ENCODE peak calls at places on chromosome 19, in four cellular contexts. One of them, this sample, is unnamed.

GRCh38 chr19:30029721-30030510 is 87.9 kb downstream of the URI1 start:
- DNase-seq in activated CD4-positive, alpha-beta T cell treated with anti-CD3 and anti-CD28 coated beads for 1 hour: no peak
- DNase-seq in T1000: peak
- DNase-seq in amniotic stem cell: peak
- DNase-seq in this sample: no peak

GRCh38 chr19:18450934-18451836 is 13.3 kb upstream of the ISYNA1 start:
- DNase-seq in T1000: peak
- DNase-seq in activated CD4-positive, alpha-beta T cell treated with anti-CD3 and anti-CD28 coated beads for 1 hour: peak
- DNase-seq in amniotic stem cell: peak
- DNase-seq in this sample: peak

GRCh38 chr19:30068528-30069395 is 126.7 kb downstream of the URI1 start:
- DNase-seq in amniotic stem cell: no peak
- DNase-seq in T1000: no peak
- DNase-seq in activated CD4-positive, alpha-beta T cell treated with anti-CD3 and anti-CD28 coated beads for 1 hour: no peak
- DNase-seq in this sample: peak

GRCh38 chr19:46015961-46016425 is 6.9 kb downstream of the PGLYRP1 start:
- DNase-seq in T1000: no peak
- DNase-seq in activated CD4-positive, alpha-beta T cell treated with anti-CD3 and anti-CD28 coated beads for 1 hour: no peak
- DNase-seq in amniotic stem cell: no peak
- DNase-seq in this sample: no peak

GRCh38 chr19:31648347-31648746 is 299.1 kb upstream of the TSHZ3 start:
- DNase-seq in amniotic stem cell: no peak
- DNase-seq in activated CD4-positive, alpha-beta T cell treated with anti-CD3 and anti-CD28 coated beads for 1 hour: no peak
- DNase-seq in T1000: no peak
- DNase-seq in this sample: no peak

GRCh38 chr19:1633269-1633606 is 19.2 kb downstream of the TCF3 start:
- DNase-seq in amniotic stem cell: no peak
- DNase-seq in T1000: no peak
- DNase-seq in activated CD4-positive, alpha-beta T cell treated with anti-CD3 and anti-CD28 coated beads for 1 hour: no peak
- DNase-seq in this sample: no peak

GRCh38 chr19:55115446-55116065 is 1.9 kb downstream of the PPP1R12C start:
- DNase-seq in amniotic stem cell: no peak
- DNase-seq in activated CD4-positive, alpha-beta T cell treated with anti-CD3 and anti-CD28 coated beads for 1 hour: no peak
- DNase-seq in T1000: no peak
- DNase-seq in this sample: no peak

GRCh38 chr19:35013820-35014754 is 14.0 kb downstream of the GRAMD1A start:
- DNase-seq in activated CD4-positive, alpha-beta T cell treated with anti-CD3 and anti-CD28 coated beads for 1 hour: peak
- DNase-seq in T1000: no peak
- DNase-seq in amniotic stem cell: no peak
- DNase-seq in this sample: no peak

GRCh38 chr19:12603714-12604113 is 6.9 kb downstream of the ZNF490 start:
- DNase-seq in T1000: no peak
- DNase-seq in activated CD4-positive, alpha-beta T cell treated with anti-CD3 and anti-CD28 coated beads for 1 hour: no peak
- DNase-seq in amniotic stem cell: no peak
- DNase-seq in this sample: no peak

GRCh38 chr19:35466259-35466658 is 18.2 kb downstream of the FFAR2 start:
- DNase-seq in T1000: no peak
- DNase-seq in amniotic stem cell: no peak
- DNase-seq in activated CD4-positive, alpha-beta T cell treated with anti-CD3 and anti-CD28 coated beads for 1 hour: no peak
- DNase-seq in this sample: no peak

GRCh38 chr19:43562698-43563241 is 12.6 kb downstream of the XRCC1 start:
- DNase-seq in amniotic stem cell: no peak
- DNase-seq in T1000: peak
- DNase-seq in activated CD4-positive, alpha-beta T cell treated with anti-CD3 and anti-CD28 coated beads for 1 hour: peak
- DNase-seq in this sample: peak

GRCh38 chr19:12825259-12826131 is 8.9 kb downstream of the RTBDN start:
- DNase-seq in activated CD4-positive, alpha-beta T cell treated with anti-CD3 and anti-CD28 coated beads for 1 hour: no peak
- DNase-seq in amniotic stem cell: no peak
- DNase-seq in T1000: no peak
- DNase-seq in this sample: no peak

GRCh38 chr19:17352608-17353280 is 15.4 kb downstream of the GTPBP3 start:
- DNase-seq in activated CD4-positive, alpha-beta T cell treated with anti-CD3 and anti-CD28 coated beads for 1 hour: no peak
- DNase-seq in amniotic stem cell: no peak
- DNase-seq in T1000: no peak
- DNase-seq in this sample: no peak

GRCh38 chr19:11457115-11457514 is 21.7 kb downstream of the PRKCSH start:
- DNase-seq in T1000: no peak
- DNase-seq in activated CD4-positive, alpha-beta T cell treated with anti-CD3 and anti-CD28 coated beads for 1 hour: no peak
- DNase-seq in amniotic stem cell: no peak
- DNase-seq in this sample: no peak

GRCh38 chr19:34481861-34482379 is 362 bp downstream of the WTIP start:
- DNase-seq in T1000: peak
- DNase-seq in activated CD4-positive, alpha-beta T cell treated with anti-CD3 and anti-CD28 coated beads for 1 hour: no peak
- DNase-seq in amniotic stem cell: no peak
- DNase-seq in this sample: no peak

This sample was measured in CD14-positive monocyte.